ENCODE peak calls at places on chromosome 11, in four cellular contexts. D is esophagus squamous epithelium, L is body of pancreas, O is gastrocnemius medialis. I is an unnamed sample.

GRCh38 chr11:44619931-44620725 is 54.7 kb downstream of the CD82 start:
- DNase-seq in D (no peak), L (no peak), O (peak), I (no peak)

GRCh38 chr11:37394236-37394870 is 796.3 kb upstream of the RAG2 start:
- DNase-seq in D (no peak), L (no peak), O (no peak), I (no peak)

GRCh38 chr11:120354779-120355178 is 18.6 kb downstream of the ARHGEF12 start:
- DNase-seq in D (no peak), L (no peak), O (no peak), I (peak)

GRCh38 chr11:9344046-9344680 is 29.8 kb upstream of the TMEM41B start:
- DNase-seq in D (no peak), L (no peak), O (no peak), I (no peak)

GRCh38 chr11:35588627-35589026 is 29.6 kb upstream of the FJX1 start:
- DNase-seq in D (no peak), L (no peak), O (no peak), I (peak)

GRCh38 chr11:128373011-128373410 is 214.3 kb downstream of the ETS1 start:
- DNase-seq in D (no peak), L (no peak), O (no peak), I (peak)

GRCh38 chr11:113189909-113190667 is 124.3 kb upstream of the TTC12 start:
- DNase-seq in D (no peak), L (peak), O (peak), I (no peak)

GRCh38 chr11:71432761-71433647 is 15.2 kb downstream of the DHCR7 start:
- DNase-seq in D (no peak), L (no peak), O (no peak), I (no peak)

GRCh38 chr11:122754553-122755322 is 83.6 kb upstream of the CRTAM start:
- DNase-seq in D (no peak), L (peak), O (no peak), I (no peak)

GRCh38 chr11:412641-413119 is 2.1 kb downstream of the SIGIRR start:
- DNase-seq in D (no peak), L (no peak), O (no peak), I (no peak)

GRCh38 chr11:106956887-106957505 is 61.3 kb downstream of the GUCY1A2 start:
- DNase-seq in D (no peak), L (no peak), O (no peak), I (no peak)

GRCh38 chr11:117837791-117838190 is 13.2 kb upstream of the FXYD2 start:
- DNase-seq in D (no peak), L (no peak), O (no peak), I (no peak)

GRCh38 chr11:41413843-41414242 is 45.6 kb downstream of the LRRC4C start:
- DNase-seq in D (no peak), L (no peak), O (no peak), I (no peak)
- TF ChIP-seq POLR2A in D (no peak), L (no peak), O (no peak), I (no peak)

GRCh38 chr11:88799749-88800500 is 265.9 kb downstream of the GRM5 start:
- DNase-seq in D (no peak), L (no peak), O (no peak), I (no peak)
- TF ChIP-seq POLR2A in D (no peak), L (no peak), O (no peak), I (no peak)

DNA sequence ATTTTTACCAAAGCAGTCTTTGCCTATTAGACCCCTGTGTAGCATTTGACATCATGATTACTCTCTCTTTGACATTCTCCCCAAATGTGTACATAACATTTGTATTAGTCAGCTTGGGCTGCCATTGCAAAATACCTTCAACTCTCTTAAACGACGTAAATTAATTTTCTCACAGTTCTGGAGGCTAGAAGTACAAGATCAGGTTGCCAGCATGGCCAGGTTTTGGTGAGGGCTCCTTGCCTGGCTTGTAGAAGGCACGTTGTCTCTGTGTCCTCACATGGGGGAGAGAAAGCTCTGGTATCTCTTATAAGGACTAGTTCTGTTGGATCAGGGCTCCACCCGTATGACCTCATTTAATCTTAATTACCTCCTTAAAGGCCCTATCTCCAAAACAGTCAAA is 12.3 kb upstream of the DLAT start:
- DNase-seq in D (no peak), L (no peak), O (no peak), I (peak)
- TF ChIP-seq POLR2A in D (no peak), L (no peak), O (no peak), I (no peak)

GRCh38 chr11:62558669-62559068 is 12.1 kb upstream of the AHNAK start:
- DNase-seq in D (no peak), L (no peak), O (no peak), I (no peak)
- TF ChIP-seq POLR2A in D (no peak), L (no peak), O (no peak), I (no peak)

GRCh38 chr11:34250732-34251639 is 106.8 kb downstream of the ABTB2 start:
- DNase-seq in D (no peak), L (peak), O (peak), I (peak)
- TF ChIP-seq POLR2A in D (no peak), L (no peak), O (no peak), I (no peak)

GRCh38 chr11:64319421-64319761 is 1.5 kb downstream of the PRDX5 start:
- DNase-seq in D (no peak), L (no peak), O (no peak), I (no peak)

GRCh38 chr11:64318694-64319420 is 936 bp downstream of the PRDX5 start:
- DNase-seq in D (no peak), L (no peak), O (no peak), I (no peak)

GRCh38 chr11:64320556-64320955 is 2.6 kb downstream of the PRDX5 start:
- DNase-seq in D (no peak), L (no peak), O (no peak), I (no peak)

GRCh38 chr11:64317325-64317960 is at the start of gene TRMT112:
- DNase-seq in D (peak), L (peak), O (peak), I (peak)

GRCh38 chr11:64317961-64318693 is at the start of gene PRDX5:
- DNase-seq in D (peak), L (peak), O (peak), I (peak)
- TF ChIP-seq POLR2A in D (no peak), L (peak), O (peak), I (peak)

GRCh38 chr11:1868056-1868635 is 15.3 kb downstream of the LSP1 start:
- DNase-seq in D (no peak), L (no peak), O (no peak), I (no peak)

GRCh38 chr11:1870326-1870696 is 17.4 kb downstream of the LSP1 start:
- DNase-seq in D (no peak), L (no peak), O (no peak), I (no peak)

GRCh38 chr11:1870721-1871466 is 18.0 kb downstream of the LSP1 start:
- DNase-seq in D (no peak), L (peak), O (no peak), I (no peak)

GRCh38 chr11:1868636-1869291 is 15.9 kb downstream of the LSP1 start:
- DNase-seq in D (no peak), L (no peak), O (no peak), I (no peak)

DNA sequence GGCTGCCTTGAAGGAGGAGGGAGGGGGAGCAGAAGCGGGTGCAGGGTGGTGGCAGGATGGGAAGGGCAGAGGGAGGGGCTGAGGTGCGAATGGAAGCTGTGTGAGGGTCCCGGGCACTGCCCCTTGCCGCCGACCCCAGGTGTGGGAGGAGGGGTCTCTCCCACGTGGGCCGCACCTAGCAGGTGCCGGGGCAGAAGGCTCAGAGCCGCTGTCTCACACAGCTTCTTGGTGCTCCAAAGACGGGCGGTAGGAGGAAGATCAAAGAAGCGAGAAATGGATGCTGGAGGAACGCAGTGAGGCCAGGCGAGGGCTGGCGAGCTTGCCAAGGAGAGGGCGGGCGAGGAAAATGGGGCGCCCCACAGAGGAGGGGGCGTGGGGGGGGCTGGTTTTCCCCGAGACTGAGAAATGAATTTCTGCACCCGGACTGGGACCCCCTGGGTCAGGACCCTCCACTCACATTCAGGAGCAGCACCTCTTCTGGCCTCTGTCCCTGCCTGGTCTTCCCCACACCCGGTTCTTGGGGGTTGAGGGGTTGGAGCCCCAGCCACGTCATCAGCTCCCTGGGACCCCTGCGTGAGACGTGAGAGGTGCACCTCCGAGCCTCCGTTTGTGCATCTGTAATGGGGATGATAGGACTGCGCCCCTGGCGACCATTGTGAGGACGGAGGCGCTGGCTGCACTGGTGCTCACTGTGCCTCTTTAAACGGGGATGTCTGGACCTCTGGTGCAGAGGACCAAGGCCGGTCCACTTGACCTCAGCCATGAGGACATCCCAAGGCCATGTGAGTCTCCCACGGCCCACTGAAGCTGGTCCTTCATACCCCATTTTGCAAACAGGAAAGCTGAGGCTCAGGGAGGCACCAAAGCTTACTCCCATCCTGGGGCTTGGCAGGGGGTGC is 16.8 kb downstream of the LSP1 start:
- DNase-seq in D (no peak), L (no peak), O (no peak), I (no peak)
- TF ChIP-seq POLR2A in D (no peak), L (no peak), O (no peak), I (no peak)

GRCh38 chr11:2901854-2902783 is 16.5 kb upstream of the CDKN1C start:
- DNase-seq in D (peak), L (peak), O (peak), I (peak)
- TF ChIP-seq POLR2A in D (no peak), L (peak), O (no peak), I (no peak)

GRCh38 chr11:60169264-60169915 is 13.5 kb downstream of the MS4A6A start:
- DNase-seq in D (no peak), L (peak), O (no peak), I (no peak)
- TF ChIP-seq POLR2A in D (no peak), L (no peak), O (no peak), I (no peak)